ENCODE peak calls at places on chromosome 1, in seven cellular contexts. Z, S, D, U, N, F and H are unnamed samples.

GRCh38 chr1:208510192-208510952 is 266.2 kb upstream of the PLXNA2 start:
- DNase-seq in Z (no peak), S (no peak), D (no peak), U (no peak), N (no peak), F (no peak), H (no peak)

GRCh38 chr1:219757890-219758289 is 145.0 kb upstream of the ZC3H11B start:
- DNase-seq in Z (peak; percentile 10), S (peak; percentile 13), D (no peak), U (no peak), N (no peak), F (no peak), H (no peak)

GRCh38 chr1:204706838-204707509 is 21.4 kb upstream of the LRRN2 start:
- DNase-seq in Z (no peak), S (no peak), D (no peak), U (no peak), N (no peak), F (no peak), H (no peak)

GRCh38 chr1:14570514-14570913 is 28.0 kb upstream of the KAZN start:
- DNase-seq in Z (no peak), S (no peak), D (no peak), U (no peak), N (no peak), F (peak; percentile 23), H (no peak)

GRCh38 chr1:2877391-2877790 is 75.9 kb upstream of the TTC34 start:
- DNase-seq in Z (no peak), S (no peak), D (no peak), U (no peak), N (no peak), F (no peak), H (no peak)

GRCh38 chr1:59669752-59670312 is 144.9 kb upstream of the HOOK1 start:
- DNase-seq in Z (no peak), S (peak; percentile 36), D (no peak), U (peak; percentile 36), N (no peak), F (peak; percentile 43), H (peak; percentile 82)

GRCh38 chr1:16521288-16521583 is 7.2 kb upstream of the RNU1-1 start:
- DNase-seq in Z (no peak), S (no peak), D (no peak), U (no peak), N (no peak), F (no peak), H (no peak)

GRCh38 chr1:225943582-225943981 is 2.6 kb upstream of the LEFTY2 start:
- DNase-seq in Z (no peak), S (no peak), D (no peak), U (no peak), N (no peak), F (no peak), H (no peak)

GRCh38 chr1:152968248-152968647 is 2.2 kb upstream of the SPRR4 start:
- DNase-seq in Z (no peak), S (no peak), D (no peak), U (no peak), N (no peak), F (no peak), H (no peak)

GRCh38 chr1:116033322-116033721 is 57.0 kb downstream of the SLC22A15 start:
- DNase-seq in Z (peak; percentile 38), S (no peak), D (no peak), U (no peak), N (no peak), F (no peak), H (no peak)

GRCh38 chr1:73587080-73587479 is 610.9 kb downstream of the LRRIQ3 start:
- DNase-seq in Z (no peak), S (no peak), D (no peak), U (no peak), N (no peak), F (no peak), H (no peak)

GRCh38 chr1:156816561-156817328 is at the start of gene SH2D2A:
- DNase-seq in Z (no peak), S (peak; percentile 39), D (peak; percentile 88), U (no peak), N (peak; percentile 72), F (peak; percentile 41), H (peak; percentile 78)

GRCh38 chr1:156498447-156499193 is 2.0 kb downstream of the MEF2D start:
- DNase-seq in Z (no peak), S (peak; percentile 79), D (no peak), U (no peak), N (peak; percentile 55), F (peak; percentile 72), H (peak; percentile 79)

GRCh38 chr1:35111106-35111505 is 31.9 kb downstream of the ZMYM1 start:
- DNase-seq in Z (no peak), S (no peak), D (no peak), U (no peak), N (no peak), F (peak; percentile 92), H (no peak)

GRCh38 chr1:60265560-60266535 is 192.3 kb upstream of the C1orf87 start:
- DNase-seq in Z (no peak), S (no peak), D (no peak), U (no peak), N (no peak), F (peak; percentile 0), H (no peak)

GRCh38 chr1:212607924-212608208 is 695 bp upstream of the ATF3 start:
- DNase-seq in Z (no peak), S (no peak), D (no peak), U (no peak), N (no peak), F (no peak), H (no peak)

GRCh38 chr1:193033610-193034009 is 25.6 kb downstream of the UCHL5 start:
- DNase-seq in Z (no peak), S (no peak), D (no peak), U (no peak), N (no peak), F (no peak), H (no peak)

GRCh38 chr1:110548381-110548780 is 29.4 kb upstream of the KCNA10 start:
- DNase-seq in Z (no peak), S (peak; percentile 42), D (no peak), U (no peak), N (no peak), F (peak; percentile 8), H (no peak)

DNA sequence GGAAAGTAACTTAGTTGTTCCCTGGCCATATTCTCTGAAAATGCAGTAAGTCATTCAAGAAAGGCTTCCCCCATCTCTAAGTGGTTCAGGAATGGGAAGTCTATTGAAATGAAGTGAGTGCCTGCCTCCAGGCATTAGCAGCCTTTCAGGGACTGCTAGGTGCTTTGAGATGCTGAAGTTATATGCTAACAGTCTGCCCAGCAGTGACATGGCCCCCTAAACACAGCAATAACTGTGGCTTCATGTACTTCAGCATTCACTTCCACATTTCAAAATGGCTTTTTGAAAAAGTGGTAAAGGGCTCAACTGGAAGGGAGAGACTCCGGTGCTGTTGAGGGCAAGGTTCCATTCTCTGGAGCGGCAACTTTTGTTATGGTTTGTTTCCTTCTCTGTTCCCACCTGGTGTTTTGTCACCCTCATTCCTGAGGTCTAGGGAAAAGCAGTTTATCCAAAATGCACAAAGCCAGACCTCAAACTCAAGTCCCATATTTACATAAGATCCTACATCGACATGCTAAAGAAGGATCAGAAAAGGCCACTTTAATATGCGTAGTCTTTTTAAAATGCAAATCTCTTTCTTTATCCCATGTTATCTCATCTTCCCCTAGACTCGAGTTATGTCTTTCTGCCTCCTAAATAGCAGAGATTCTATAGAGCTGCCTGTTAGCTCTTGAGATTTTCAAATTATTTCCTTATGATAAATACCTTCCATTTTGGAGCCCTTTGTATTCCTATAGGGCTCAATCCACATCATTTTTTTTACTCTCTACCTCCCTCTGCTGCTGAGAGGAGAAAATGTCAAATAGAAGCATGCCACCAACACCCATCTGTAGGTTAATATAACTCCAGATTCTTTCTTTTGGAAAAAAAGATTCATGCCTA is 34.2 kb upstream of the LRRC8C start:
- DNase-seq in Z (no peak), S (no peak), D (no peak), U (no peak), N (no peak), F (peak; percentile 39), H (no peak)
- TF ChIP-seq POLR2A in Z (no peak), S (no peak), D (no peak), U (no peak), N (no peak), F (no peak), H (no peak)

GRCh38 chr1:19596719-19597462 is 47.2 kb upstream of the NBL1 start:
- DNase-seq in Z (peak; percentile 96), S (peak; percentile 97), D (peak; percentile 98), U (peak; percentile 94), N (peak; percentile 98), F (peak; percentile 97), H (peak; percentile 99)

GRCh38 chr1:19596065-19596718 is 47.9 kb upstream of the NBL1 start:
- DNase-seq in Z (no peak), S (no peak), D (no peak), U (no peak), N (peak; percentile 32), F (peak; percentile 28), H (no peak)

GRCh38 chr1:19591482-19592093 is 52.5 kb upstream of the NBL1 start:
- DNase-seq in Z (no peak), S (no peak), D (no peak), U (no peak), N (no peak), F (no peak), H (no peak)
- H3K4me1 ChIP-seq in Z (peaks cover 6% of the 10 kb centered on the region), S (peaks cover 8% of the 10 kb centered on the region), D (peaks cover 5% of the 10 kb centered on the region), U (peaks cover 9% of the 10 kb centered on the region), N (peaks cover 36% of the 10 kb centered on the region), F (no peaks in the 10 kb centered on the region), H (no peaks in the 10 kb centered on the region)

GRCh38 chr1:38858833-38859560 is 575 bp downstream of the RRAGC start:
- DNase-seq in Z (peak; percentile 51), S (peak; percentile 71), D (peak; percentile 64), U (peak; percentile 22), N (peak; percentile 79), F (peak; percentile 59), H (peak; percentile 77)
- TF ChIP-seq POLR2A in Z (peak; percentile 50), S (peak; percentile 60), D (no peak), U (no peak), N (peak; percentile 71), F (no peak), H (no peak)

GRCh38 chr1:85606414-85606800 is 25.8 kb downstream of the CCN1 start:
- DNase-seq in Z (no peak), S (no peak), D (no peak), U (no peak), N (no peak), F (peak; percentile 37), H (no peak)

GRCh38 chr1:85607126-85607912 is 26.8 kb downstream of the CCN1 start:
- DNase-seq in Z (no peak), S (no peak), D (no peak), U (no peak), N (no peak), F (peak; percentile 100), H (no peak)

GRCh38 chr1:85607913-85608250 is 27.3 kb downstream of the CCN1 start:
- DNase-seq in Z (no peak), S (no peak), D (no peak), U (no peak), N (no peak), F (peak; percentile 53), H (no peak)

GRCh38 chr1:85609976-85610375 is 29.4 kb downstream of the CCN1 start:
- DNase-seq in Z (no peak), S (no peak), D (no peak), U (no peak), N (no peak), F (no peak), H (no peak)

GRCh38 chr1:85608851-85609250 is 28.3 kb downstream of the CCN1 start:
- DNase-seq in Z (no peak), S (no peak), D (no peak), U (no peak), N (no peak), F (no peak), H (no peak)
- H3K4me1 ChIP-seq in Z (no peaks in the 10 kb centered on the region), S (peaks cover 38% of the 10 kb centered on the region), D (no peaks in the 10 kb centered on the region), U (peaks cover 28% of the 10 kb centered on the region), N (peaks cover 12% of the 10 kb centered on the region), F (peaks cover 37% of the 10 kb centered on the region), H (no peaks in the 10 kb centered on the region)